ENCODE peak calls at places on chromosomes 11 and 22, in seven cellular contexts. H is foreskin fibroblast, N is NCI-H69, U is left colon, S is midbrain, M is T-helper 2 cell, J is Right ventricle myocardium superior. G is an unnamed sample.

GRCh38 chr11:129787518-129787917 is 28.1 kb upstream of the TMEM45B start:
- DNase-seq in H (no peak), N (no peak), U (no peak), S (no peak), M (no peak), J (no peak), G (no peak)

GRCh38 chr11:14626650-14627049 is 17.0 kb upstream of the PDE3B start:
- DNase-seq in H (no peak), N (no peak), U (no peak), S (no peak), M (no peak), J (no peak), G (no peak)

GRCh38 chr11:75946531-75947530 is 131.8 kb downstream of the UVRAG start:
- DNase-seq in H (peak), N (peak), U (no peak), S (peak), M (no peak), J (no peak), G (no peak)

GRCh38 chr11:120343429-120343828 is 7.2 kb downstream of the ARHGEF12 start:
- DNase-seq in H (no peak), N (no peak), U (no peak), S (peak), M (no peak), J (no peak), G (no peak)

GRCh38 chr11:2295971-2296912 is 5.5 kb downstream of the C11orf21 start:
- DNase-seq in H (no peak), N (no peak), U (no peak), S (no peak), M (no peak), J (peak), G (no peak)

GRCh38 chr11:59668188-59668949 is 468 bp downstream of the PATL1 start:
- DNase-seq in H (peak), N (peak), U (peak), S (peak), M (peak), J (peak), G (peak)

GRCh38 chr22:27412866-27413445 is 388.6 kb downstream of the MN1 start:
- DNase-seq in H (no peak), N (no peak), U (no peak), S (no peak), M (no peak), J (no peak), G (no peak)

GRCh38 chr11:22192642-22193347 is at the start of gene ANO5:
- DNase-seq in H (peak), N (peak), U (peak), S (peak), M (no peak), J (peak), G (no peak)

GRCh38 chr11:59801981-59802638 is 8.5 kb downstream of the MRPL16 start:
- DNase-seq in H (peak), N (peak), U (no peak), S (peak), M (no peak), J (no peak), G (no peak)

GRCh38 chr22:49967333-49968241 is 7.0 kb downstream of the PIM3 start:
- DNase-seq in H (peak), N (no peak), U (peak), S (peak), M (no peak), J (peak), G (no peak)

GRCh38 chr11:127338380-127339259 is 338.1 kb upstream of the KIRREL3 start:
- DNase-seq in H (no peak), N (no peak), U (no peak), S (no peak), M (no peak), J (no peak), G (no peak)

GRCh38 chr11:79438631-79439429 is 2.0 kb downstream of the TENM4 start:
- DNase-seq in H (peak), N (peak), U (no peak), S (no peak), M (no peak), J (peak), G (no peak)

GRCh38 chr11:8810331-8811301 is 100.4 kb upstream of the AKIP1 start:
- DNase-seq in H (peak), N (peak), U (peak), S (peak), M (no peak), J (peak), G (no peak)

GRCh38 chr11:109076870-109077269 is 345.1 kb upstream of the C11orf87 start:
- DNase-seq in H (peak), N (no peak), U (no peak), S (no peak), M (no peak), J (no peak), G (no peak)

GRCh38 chr22:25714739-25715138 is 27.2 kb upstream of the MYO18B start:
- DNase-seq in H (no peak), N (no peak), U (no peak), S (no peak), M (no peak), J (no peak), G (no peak)

GRCh38 chr22:21714059-21714770 is 21.4 kb downstream of the YPEL1 start:
- DNase-seq in H (no peak), N (no peak), U (no peak), S (no peak), M (no peak), J (peak), G (no peak)

GRCh38 chr11:71172680-71173079 is 79.7 kb downstream of the SHANK2 start:
- DNase-seq in H (no peak), N (no peak), U (no peak), S (no peak), M (no peak), J (no peak), G (no peak)

GRCh38 chr22:40180403-40180802 is 2.7 kb downstream of the TNRC6B start:
- DNase-seq in H (peak), N (peak), U (no peak), S (no peak), M (no peak), J (no peak), G (no peak)

GRCh38 chr11:72446929-72447753 is 12.8 kb upstream of the CLPB start:
- DNase-seq in H (peak), N (peak), U (no peak), S (peak), M (no peak), J (no peak), G (no peak)

GRCh38 chr11:73956876-73957653 is 6.2 kb downstream of the DNAJB13 start:
- DNase-seq in H (no peak), N (peak), U (no peak), S (no peak), M (no peak), J (peak), G (no peak)

GRCh38 chr22:43110927-43111623 is 525 bp downstream of the BIK start:
- DNase-seq in H (peak), N (peak), U (peak), S (no peak), M (peak), J (peak), G (peak)

GRCh38 chr11:98601181-98601773 is 419.5 kb upstream of the CNTN5 start:
- DNase-seq in H (no peak), N (peak), U (peak), S (peak), M (no peak), J (peak), G (no peak)

GRCh38 chr22:39092111-39092867 is 4.8 kb upstream of the APOBEC3H start:
- DNase-seq in H (no peak), N (no peak), U (no peak), S (no peak), M (no peak), J (no peak), G (no peak)

GRCh38 chr22:46076651-46077339 is 73.5 kb upstream of the PPARA start:
- DNase-seq in H (peak), N (peak), U (peak), S (no peak), M (no peak), J (peak), G (no peak)

GRCh38 chr11:120525285-120526085 is 13.9 kb downstream of the GRIK4 start:
- DNase-seq in H (no peak), N (peak), U (peak), S (no peak), M (no peak), J (no peak), G (no peak)

GRCh38 chr22:39117585-39118191 is 20.6 kb downstream of the APOBEC3H start:
- DNase-seq in H (peak), N (peak), U (peak), S (no peak), M (peak), J (no peak), G (peak)

G was measured in effector memory CD4-positive, alpha-beta T cell.